ENCODE peak calls at places on chromosomes 6 and 20, in four cellular contexts. E is neuronal stem cell, V is mesenchymal stem cell, A is H1. B is an unnamed sample.

GRCh38 chr20:48329676-48330644 is 497.8 kb downstream of the PREX1 start:
- DNase-seq in V (peak), A (no peak), E (no peak), B (peak)

GRCh38 chr6:112780498-112781096 is 433.5 kb downstream of the RFPL4B start:
- DNase-seq in V (peak), E (peak), A (peak), B (peak)

GRCh38 chr6:163573503-163574179 is 159.1 kb downstream of the QKI start:
- DNase-seq in E (no peak), V (no peak), A (no peak), B (no peak)

GRCh38 chr6:53464942-53465460 is 79.9 kb downstream of the GCLC start:
- DNase-seq in V (peak), A (no peak), E (no peak), B (no peak)

GRCh38 chr6:137283080-137283479 is 63.9 kb upstream of the IFNGR1 start:
- DNase-seq in V (no peak), E (no peak), A (no peak), B (no peak)

GRCh38 chr6:115896538-115897129 is 164.1 kb downstream of the FRK start:
- DNase-seq in V (peak), A (no peak), E (peak), B (no peak)

GRCh38 chr6:63816979-63817436 is 181.4 kb downstream of the PHF3 start:
- DNase-seq in A (no peak), E (no peak), V (peak), B (peak)

GRCh38 chr6:169568314-169569087 is 133.3 kb downstream of the WDR27 start:
- DNase-seq in E (no peak), V (no peak), A (no peak), B (no peak)

GRCh38 chr6:44096615-44097014 is 30.6 kb downstream of the MRPL14 start:
- DNase-seq in E (no peak), A (peak), V (peak), B (no peak)

GRCh38 chr6:85431271-85431670 is 18.6 kb upstream of the NT5E start:
- DNase-seq in A (no peak), V (no peak), E (no peak), B (no peak)

GRCh38 chr6:55777461-55777860 is 97.9 kb downstream of the BMP5 start:
- DNase-seq in A (no peak), V (no peak), E (no peak), B (no peak)

GRCh38 chr6:54431466-54431865 is 123.2 kb downstream of the TINAG start:
- DNase-seq in A (no peak), E (no peak), V (no peak), B (no peak)

GRCh38 chr6:80769101-80769500 is 662.6 kb downstream of the BCKDHB start:
- DNase-seq in E (no peak), V (peak), A (no peak), B (no peak)

GRCh38 chr6:73969982-73970960 is 274.3 kb downstream of the CD109 start:
- DNase-seq in A (no peak), E (peak), V (peak), B (no peak)

GRCh38 chr6:158143700-158144099 is 24.4 kb downstream of the SERAC1 start:
- DNase-seq in V (no peak), A (no peak), E (no peak), B (peak)

GRCh38 chr20:49032455-49032854 is 13.7 kb upstream of the CSE1L start:
- DNase-seq in E (no peak), V (no peak), A (no peak), B (no peak)

GRCh38 chr6:36327226-36328009 is 9.3 kb downstream of the BNIP5 start:
- DNase-seq in A (no peak), V (no peak), E (no peak), B (peak)

GRCh38 chr20:17870063-17870740 is 98.4 kb downstream of the SNX5 start:
- DNase-seq in E (no peak), V (no peak), A (no peak), B (no peak)

GRCh38 chr6:15232836-15233510 is 12.9 kb upstream of the JARID2 start:
- DNase-seq in V (no peak), E (no peak), A (no peak), B (no peak)

GRCh38 chr6:52720301-52720700 is 43.0 kb downstream of the GSTA2 start:
- DNase-seq in V (no peak), E (no peak), A (no peak), B (no peak)

GRCh38 chr6:159433550-159433949 is 259.5 kb downstream of the SOD2 start:
- DNase-seq in A (no peak), E (no peak), V (no peak), B (no peak)

GRCh38 chr6:10146723-10147451 is 268.0 kb downstream of the TFAP2A start:
- DNase-seq in V (peak), A (no peak), E (peak), B (peak)

GRCh38 chr6:157326979-157327378 is 3.7 kb upstream of the TMEM242 start:
- DNase-seq in A (no peak), V (no peak), E (no peak), B (no peak)

GRCh38 chr6:139064981-139065665 is 36.6 kb downstream of the ABRACL start:
- DNase-seq in V (no peak), A (no peak), E (no peak), B (no peak)

GRCh38 chr6:66961191-66961590 is 1254.2 kb upstream of the EYS start:
- DNase-seq in A (no peak), V (no peak), E (no peak), B (no peak)

GRCh38 chr6:68317366-68317765 is 317.7 kb upstream of the ADGRB3 start:
- DNase-seq in V (no peak), A (no peak), E (no peak), B (no peak)

GRCh38 chr6:9502991-9503761 is 911.7 kb downstream of the TFAP2A start:
- DNase-seq in A (no peak), V (peak), E (peak), B (no peak)

GRCh38 chr6:102026649-102027048 is 633.1 kb downstream of the GRIK2 start:
- DNase-seq in E (no peak), V (no peak), A (no peak), B (no peak)

GRCh38 chr6:142746524-142746923 is 198.5 kb downstream of the HIVEP2 start:
- DNase-seq in V (peak), E (peak), A (peak), B (peak)

GRCh38 chr6:121260651-121261102 is 73.6 kb downstream of the TBC1D32 start:
- DNase-seq in A (no peak), V (peak), E (no peak), B (no peak)

GRCh38 chr6:119856136-119856535 is 506.6 kb upstream of the MAN1A1 start:
- DNase-seq in V (peak), E (no peak), A (no peak), B (no peak)

GRCh38 chr6:55255061-55255571 is 72.2 kb upstream of the GFRAL start:
- DNase-seq in A (no peak), E (no peak), V (no peak), B (no peak)

DNA sequence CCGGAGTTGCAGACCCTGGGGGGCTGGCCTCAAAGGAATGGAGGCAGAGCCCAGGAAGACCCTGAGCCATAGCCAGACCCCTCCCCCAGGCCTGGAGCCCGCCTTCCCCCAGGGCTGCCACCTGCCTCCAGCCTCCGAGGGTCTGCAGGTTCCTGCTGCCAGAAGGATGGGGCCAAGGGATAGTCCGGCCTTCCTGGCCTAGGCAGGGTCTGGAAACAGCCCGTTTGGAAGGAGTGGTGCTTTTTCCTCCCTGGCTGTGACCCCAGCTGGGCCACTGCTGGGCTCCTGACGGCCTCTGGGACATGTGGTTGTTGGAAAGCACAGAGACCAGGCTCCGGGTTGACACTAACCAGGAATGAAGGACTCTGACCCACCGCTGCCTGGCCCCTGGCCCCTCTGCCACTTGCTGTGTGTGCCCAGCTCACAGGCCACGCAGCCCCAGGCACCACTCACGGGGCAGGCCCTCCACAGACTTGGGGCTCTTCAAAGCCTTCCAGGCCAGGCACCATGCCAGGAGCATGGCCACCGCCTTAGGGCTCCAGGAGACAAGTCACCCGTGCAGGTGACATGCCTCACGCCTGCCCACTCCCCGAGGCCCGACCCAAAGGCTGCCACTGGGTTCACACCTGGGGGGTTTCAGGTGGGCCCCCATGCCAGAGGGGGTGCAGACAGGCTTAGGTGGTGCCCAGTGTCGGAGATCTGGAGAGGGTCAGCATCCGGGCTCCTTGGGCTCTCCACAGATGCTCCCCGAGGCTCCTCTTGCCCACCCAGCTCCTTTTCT is 3.9 kb upstream of the LAMA5 start:
- DNase-seq in E (no peak), A (no peak), V (no peak), B (no peak)
- H3K18ac ChIP-seq in E (peak), A (no peak), V (peak), B (no peak)

GRCh38 chr6:13818341-13818740 is 4.0 kb upstream of the MCUR1 start:
- DNase-seq in A (no peak), V (no peak), E (peak), B (no peak)
- H2BK12ac ChIP-seq in A (no peak), V (no peak), E (no peak), B (no peak)

GRCh38 chr20:59605691-59606364 is 1.5 kb downstream of the PHACTR3 start:
- DNase-seq in E (no peak), A (no peak), V (no peak), B (no peak)
- H3K14ac ChIP-seq in E (no peak), A (no peak), V (no peak), B (no peak)

GRCh38 chr20:54154439-54154838 is 19.3 kb downstream of the CYP24A1 start:
- DNase-seq in E (no peak), A (no peak), V (no peak), B (no peak)

GRCh38 chr20:54153041-54153327 is 20.8 kb downstream of the CYP24A1 start:
- DNase-seq in V (no peak), A (no peak), E (no peak), B (no peak)

GRCh38 chr20:54155736-54156317 is 18.0 kb downstream of the CYP24A1 start:
- DNase-seq in V (no peak), A (no peak), E (no peak), B (no peak)

GRCh38 chr20:54152227-54153040 is 21.4 kb downstream of the CYP24A1 start:
- DNase-seq in V (no peak), E (no peak), A (no peak), B (no peak)

GRCh38 chr20:54153847-54154246 is 19.9 kb downstream of the CYP24A1 start:
- DNase-seq in V (no peak), A (no peak), E (no peak), B (no peak)
- H3K18ac ChIP-seq in V (no peak), A (no peak), E (no peak), B (no peak)

GRCh38 chr20:53867741-53868351 is 202.5 kb downstream of the BCAS1 start:
- DNase-seq in V (no peak), A (no peak), E (no peak), B (no peak)
- H2BK12ac ChIP-seq in V (peak), A (peak), E (no peak), B (no peak)

GRCh38 chr6:56852249-56852606 is 102.7 kb upstream of the BEND6 start:
- DNase-seq in V (no peak), A (no peak), E (no peak), B (no peak)

GRCh38 chr6:56854086-56854485 is 100.8 kb upstream of the BEND6 start:
- DNase-seq in A (no peak), V (no peak), E (no peak), B (no peak)

GRCh38 chr6:56853541-56853940 is 101.4 kb upstream of the BEND6 start:
- DNase-seq in A (no peak), E (no peak), V (no peak), B (no peak)

GRCh38 chr6:56851541-56852248 is 103.2 kb upstream of the BEND6 start:
- DNase-seq in V (peak), A (peak), E (peak), B (peak)

GRCh38 chr6:56852611-56853010 is 102.3 kb upstream of the BEND6 start:
- DNase-seq in E (no peak), V (no peak), A (no peak), B (no peak)
- H3K14ac ChIP-seq in E (no peak), V (no peak), A (no peak), B (no peak)

GRCh38 chr20:29300579-29301551 is 1956.6 kb upstream of the DEFB115 start:
- DNase-seq in A (no peak), E (no peak), V (no peak), B (no peak)

GRCh38 chr20:29299811-29300578 is 1957.5 kb upstream of the DEFB115 start:
- DNase-seq in V (no peak), A (no peak), E (no peak), B (no peak)

GRCh38 chr20:29301624-29302259 is 1955.7 kb upstream of the DEFB115 start:
- DNase-seq in E (no peak), V (no peak), A (no peak), B (no peak)

GRCh38 chr20:29298759-29299613 is 1958.5 kb upstream of the DEFB115 start:
- DNase-seq in A (no peak), V (no peak), E (no peak), B (no peak)

DNA sequence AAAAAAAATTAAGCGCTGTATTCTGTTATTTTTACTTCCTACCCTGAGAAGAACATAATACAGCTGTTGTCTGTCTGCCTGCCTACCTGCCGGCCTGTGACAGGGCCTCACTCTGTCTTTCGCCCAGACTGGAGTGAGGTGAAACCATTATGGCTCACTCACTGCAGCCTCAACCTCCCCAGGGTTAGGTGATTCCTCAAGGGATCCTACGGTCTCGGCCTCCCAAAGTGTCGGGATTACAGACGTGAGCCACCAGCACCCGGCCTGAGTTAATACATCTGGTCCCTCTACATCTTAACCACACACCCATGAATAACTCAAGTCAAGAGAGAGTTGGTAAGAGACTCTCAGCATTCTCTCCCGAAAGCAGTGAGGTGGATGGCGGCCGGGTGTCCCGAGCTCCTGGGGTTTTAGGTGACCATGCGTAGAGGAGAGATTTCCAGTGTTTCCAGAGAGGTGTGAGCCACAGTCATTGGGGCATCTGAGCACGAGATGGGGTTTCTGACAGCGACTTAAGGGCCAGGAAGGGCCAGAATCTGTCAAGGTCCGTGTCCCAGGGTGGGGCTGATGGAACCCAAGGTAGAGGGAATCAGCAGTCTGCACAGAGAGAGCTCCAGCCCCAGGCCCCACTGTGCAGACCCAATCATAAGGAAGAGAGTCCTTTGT is 1954.4 kb upstream of the DEFB115 start:
- DNase-seq in V (no peak), E (no peak), A (no peak), B (no peak)
- H3K18ac ChIP-seq in V (no peak), E (no peak), A (no peak), B (no peak)

DNA sequence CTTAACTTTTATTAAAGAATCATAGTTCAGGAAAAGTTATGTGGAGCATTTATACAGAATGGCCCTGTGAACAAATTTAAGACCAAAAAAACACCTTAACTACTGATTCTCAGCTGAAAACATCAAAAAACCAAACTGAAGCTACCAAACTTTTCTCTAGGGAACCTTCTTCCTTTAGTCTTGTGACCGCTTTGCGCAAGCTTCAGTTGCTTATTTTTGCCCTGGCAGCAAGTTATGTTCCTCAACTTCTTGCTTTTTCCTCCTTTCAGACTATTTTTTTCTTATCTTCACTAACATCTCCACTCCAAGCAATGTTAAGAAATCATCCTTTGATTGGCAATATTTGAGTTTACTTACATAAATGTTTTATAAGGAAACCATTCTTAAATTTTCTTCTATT is 100.1 kb downstream of the MYB start:
- DNase-seq in E (no peak), V (peak), A (no peak), B (no peak)
- H2BK12ac ChIP-seq in E (no peak), V (no peak), A (no peak), B (no peak)

DNA sequence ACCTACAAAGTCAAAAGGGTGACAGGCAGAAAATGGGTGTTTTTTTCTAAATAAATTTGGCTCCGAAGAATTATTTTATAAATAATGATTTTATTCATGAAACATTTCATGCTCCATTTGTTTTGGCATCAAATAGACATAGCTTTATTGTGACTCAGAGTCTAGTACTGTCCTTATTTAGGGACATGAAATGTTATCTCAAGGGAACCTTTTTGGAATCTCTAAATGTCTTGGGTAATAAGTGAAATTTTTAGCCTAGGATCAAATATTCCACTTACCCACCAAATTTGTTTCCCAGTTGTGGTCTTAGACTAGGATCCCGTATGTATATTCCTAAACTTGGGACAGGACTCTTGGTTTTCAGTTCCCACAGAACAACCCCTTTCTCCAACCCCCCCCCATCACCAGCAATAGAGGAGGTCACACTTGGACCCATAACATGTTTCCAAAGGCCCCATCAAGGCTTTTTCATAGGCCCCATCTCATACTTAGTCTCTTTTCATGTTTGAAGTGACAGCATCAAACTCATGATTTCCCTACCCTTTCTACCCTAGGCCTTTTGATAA is 81.8 kb downstream of the JAG1 start:
- DNase-seq in V (no peak), A (no peak), E (no peak), B (no peak)
- H3K14ac ChIP-seq in V (no peak), A (no peak), E (no peak), B (no peak)

GRCh38 chr6:24798740-24799540 is at the start of gene ARMH2:
- DNase-seq in A (no peak), E (no peak), V (no peak), B (no peak)
- H3K18ac ChIP-seq in A (no peak), E (no peak), V (no peak), B (no peak)